ENCODE peak calls at places on chromosomes 1 and 21, in six cellular contexts. L, M, Z, F, X and N are unnamed samples.

GRCh38 chr1:2258996-2259395 is 30.9 kb downstream of the SKI start:
- DNase-seq in Z (no peak), L (peak; percentile 50), X (no peak), F (peak; percentile 70), M (peak; percentile 53), N (peak; percentile 52)

GRCh38 chr1:197731449-197731848 is 43.8 kb downstream of the DENND1B start:
- DNase-seq in M (no peak), X (no peak), L (no peak), F (no peak), Z (no peak), N (no peak)

GRCh38 chr1:12159826-12160225 is 7.0 kb upstream of the TNFRSF1B start:
- DNase-seq in X (no peak), M (no peak), L (peak; percentile 48), Z (no peak), F (no peak), N (no peak)

GRCh38 chr21:31326478-31327247 is 17.4 kb downstream of the TIAM1 start:
- DNase-seq in L (no peak), F (peak; percentile 61), Z (no peak), M (peak; percentile 13), X (no peak), N (peak; percentile 9)

GRCh38 chr1:43619996-43620920 is 29.7 kb upstream of the KDM4A start:
- DNase-seq in X (no peak), M (no peak), F (no peak), Z (no peak), L (no peak), N (no peak)

GRCh38 chr1:165173818-165174217 is 182.7 kb downstream of the LMX1A start:
- DNase-seq in F (no peak), Z (no peak), M (no peak), X (no peak), L (no peak), N (no peak)

GRCh38 chr1:170145691-170146676 is at the start of gene NTMT2:
- DNase-seq in M (no peak), X (no peak), F (no peak), Z (no peak), L (no peak), N (no peak)

GRCh38 chr1:195902779-195903178 is 705.5 kb downstream of the KCNT2 start:
- DNase-seq in M (no peak), F (no peak), X (no peak), L (no peak), Z (no peak), N (no peak)

GRCh38 chr1:40257313-40257687 is 736 bp upstream of the ZMPSTE24 start:
- DNase-seq in L (no peak), X (no peak), Z (no peak), F (no peak), M (no peak), N (no peak)

GRCh38 chr21:26845066-26845749 is at the start of gene ADAMTS1:
- DNase-seq in Z (peak; percentile 69), F (peak; percentile 47), X (peak; percentile 98), L (no peak), M (no peak), N (no peak)

GRCh38 chr1:40534589-40534988 is 3.2 kb downstream of the ZNF684 start:
- DNase-seq in L (no peak), X (no peak), M (no peak), Z (no peak), F (no peak), N (no peak)

GRCh38 chr1:89331890-89332289 is 32.0 kb upstream of the GBP6 start:
- DNase-seq in M (no peak), L (no peak), X (no peak), F (no peak), Z (no peak), N (no peak)

GRCh38 chr1:2468041-2468472 is 8.0 kb upstream of the PLCH2 start:
- DNase-seq in M (no peak), X (no peak), Z (no peak), F (peak; percentile 61), L (peak; percentile 12), N (no peak)

GRCh38 chr21:25734654-25735220 is at the start of the genes ATP5PF and GABPA:
- DNase-seq in F (peak; percentile 99), L (peak; percentile 97), Z (peak; percentile 99), M (peak; percentile 96), X (peak; percentile 98), N (peak; percentile 98)

GRCh38 chr1:81733465-81733864 is 67.3 kb upstream of the ADGRL2 start:
- DNase-seq in L (no peak), F (no peak), M (no peak), Z (no peak), X (no peak), N (no peak)

GRCh38 chr1:229674042-229674441 is 48.0 kb downstream of the URB2 start:
- DNase-seq in F (no peak), M (no peak), L (no peak), X (no peak), Z (no peak), N (no peak)

GRCh38 chr1:197958438-197958837 is 41.3 kb downstream of the LHX9 start:
- DNase-seq in Z (no peak), L (no peak), F (no peak), X (no peak), M (no peak), N (no peak)

GRCh38 chr1:109301874-109302273 is 4.9 kb downstream of the MYBPHL start:
- DNase-seq in X (no peak), Z (no peak), F (no peak), M (no peak), L (no peak), N (no peak)

GRCh38 chr1:227793948-227794812 is 21.3 kb upstream of the PRSS38 start:
- DNase-seq in X (peak; percentile 87), F (no peak), Z (no peak), L (no peak), M (no peak), N (no peak)

GRCh38 chr1:84407524-84408318 is 9.4 kb downstream of the DNASE2B start:
- DNase-seq in Z (no peak), F (no peak), M (no peak), X (no peak), L (no peak), N (no peak)

GRCh38 chr1:169670836-169671235 is 40.6 kb downstream of the SELL start:
- DNase-seq in M (no peak), Z (no peak), X (no peak), F (no peak), L (no peak), N (no peak)

GRCh38 chr1:173868266-173869107 is at the start of gene ZBTB37:
- DNase-seq in F (peak; percentile 96), L (peak; percentile 91), Z (peak; percentile 63), X (peak; percentile 91), M (peak; percentile 88), N (peak; percentile 90)